ENCODE peak calls at places on chromosomes 7 and 10, in five cellular contexts. One of them, this sample, is unnamed. For H3K9me3 and H3K36me3, the result is how much of the 10 kb centered on the place peaks cover.

GRCh38 chr10:55183993-55184392 is 383.0 kb upstream of the PCDH15 start:
- DNase-seq in ovary: no peak
- DNase-seq in MM.1S: peak
- DNase-seq in esophagus squamous epithelium: no peak
- DNase-seq in CD8-positive, alpha-beta T cell: no peak
- DNase-seq in this sample: no peak

GRCh38 chr10:48306265-48306869 is at the start of gene MAPK8:
- DNase-seq in ovary: peak
- DNase-seq in MM.1S: peak
- DNase-seq in esophagus squamous epithelium: peak
- DNase-seq in CD8-positive, alpha-beta T cell: peak
- DNase-seq in this sample: peak

GRCh38 chr7:24742764-24743163 is 14.5 kb downstream of the GSDME start:
- DNase-seq in ovary: no peak
- DNase-seq in MM.1S: no peak
- DNase-seq in esophagus squamous epithelium: no peak
- DNase-seq in CD8-positive, alpha-beta T cell: no peak
- DNase-seq in this sample: no peak

GRCh38 chr7:129698516-129699418 is 87.2 kb downstream of the NRF1 start:
- DNase-seq in ovary: no peak
- DNase-seq in MM.1S: no peak
- DNase-seq in esophagus squamous epithelium: no peak
- DNase-seq in CD8-positive, alpha-beta T cell: no peak
- DNase-seq in this sample: no peak

GRCh38 chr7:132782777-132783633 is 206.7 kb upstream of the PLXNA4 start:
- DNase-seq in ovary: no peak
- DNase-seq in MM.1S: no peak
- DNase-seq in esophagus squamous epithelium: no peak
- DNase-seq in CD8-positive, alpha-beta T cell: no peak
- DNase-seq in this sample: no peak

GRCh38 chr7:28939844-28940243 is 18.3 kb downstream of the TRIL start:
- DNase-seq in ovary: no peak
- DNase-seq in MM.1S: no peak
- DNase-seq in esophagus squamous epithelium: no peak
- DNase-seq in CD8-positive, alpha-beta T cell: no peak
- DNase-seq in this sample: no peak

GRCh38 chr10:50892467-50892866 is 7.0 kb upstream of the A1CF start:
- DNase-seq in ovary: no peak
- DNase-seq in MM.1S: no peak
- DNase-seq in esophagus squamous epithelium: no peak
- DNase-seq in CD8-positive, alpha-beta T cell: no peak
- DNase-seq in this sample: no peak

GRCh38 chr7:114862406-114862805 is 59.5 kb upstream of the MDFIC start:
- DNase-seq in ovary: no peak
- DNase-seq in MM.1S: no peak
- DNase-seq in esophagus squamous epithelium: no peak
- DNase-seq in CD8-positive, alpha-beta T cell: no peak
- DNase-seq in this sample: no peak

GRCh38 chr7:1290262-1291039 is 57.8 kb downstream of the UNCX start:
- DNase-seq in ovary: no peak
- DNase-seq in MM.1S: no peak
- DNase-seq in esophagus squamous epithelium: no peak
- DNase-seq in CD8-positive, alpha-beta T cell: peak
- DNase-seq in this sample: no peak

GRCh38 chr10:108911814-108912541 is 1011.3 kb downstream of the XPNPEP1 start:
- DNase-seq in ovary: peak
- DNase-seq in MM.1S: no peak
- DNase-seq in esophagus squamous epithelium: no peak
- DNase-seq in CD8-positive, alpha-beta T cell: no peak
- DNase-seq in this sample: no peak

GRCh38 chr7:53292341-53292740 is 256.9 kb downstream of the POM121L12 start:
- DNase-seq in ovary: no peak
- DNase-seq in MM.1S: no peak
- DNase-seq in esophagus squamous epithelium: no peak
- DNase-seq in CD8-positive, alpha-beta T cell: no peak
- DNase-seq in this sample: no peak

GRCh38 chr10:13003004-13003403 is 1.5 kb upstream of the CCDC3 start:
- DNase-seq in ovary: no peak
- DNase-seq in MM.1S: no peak
- DNase-seq in esophagus squamous epithelium: no peak
- DNase-seq in CD8-positive, alpha-beta T cell: no peak
- DNase-seq in this sample: no peak

GRCh38 chr7:67738145-67738544 is 741.5 kb downstream of the TYW1 start:
- DNase-seq in ovary: no peak
- DNase-seq in MM.1S: no peak
- DNase-seq in esophagus squamous epithelium: no peak
- DNase-seq in CD8-positive, alpha-beta T cell: no peak
- DNase-seq in this sample: no peak

GRCh38 chr7:67738958-67739357 is 742.3 kb downstream of the TYW1 start:
- DNase-seq in ovary: peak
- DNase-seq in MM.1S: no peak
- DNase-seq in esophagus squamous epithelium: no peak
- DNase-seq in CD8-positive, alpha-beta T cell: no peak
- DNase-seq in this sample: no peak

DNA sequence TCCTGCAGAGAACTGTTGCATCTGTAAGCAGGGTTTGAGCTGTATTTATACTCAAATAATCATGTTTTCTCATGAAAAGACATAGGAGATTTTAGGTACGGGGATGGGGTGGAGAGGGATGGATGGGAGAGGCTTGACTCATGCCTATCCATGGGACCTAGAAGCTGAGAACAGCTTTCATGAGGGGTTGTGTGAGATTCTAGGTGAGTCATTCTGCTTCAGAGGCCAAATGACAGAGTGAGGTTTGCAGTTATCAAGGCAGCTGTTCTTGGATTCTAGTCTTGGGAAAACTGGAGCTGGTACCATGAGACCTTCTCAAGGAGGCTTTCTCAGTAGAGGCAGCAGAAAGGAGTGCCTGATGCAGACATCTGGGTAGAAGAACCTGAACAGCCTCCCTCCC is 746.9 kb downstream of the TYW1 start:
- DNase-seq in ovary: no peak
- DNase-seq in MM.1S: no peak
- DNase-seq in esophagus squamous epithelium: no peak
- DNase-seq in CD8-positive, alpha-beta T cell: no peak
- DNase-seq in this sample: no peak
- TF ChIP-seq CTCF in ovary: no peak
- TF ChIP-seq CTCF in MM.1S: no peak
- TF ChIP-seq CTCF in esophagus squamous epithelium: no peak
- TF ChIP-seq CTCF in CD8-positive, alpha-beta T cell: no peak
- TF ChIP-seq CTCF in this sample: no peak

DNA sequence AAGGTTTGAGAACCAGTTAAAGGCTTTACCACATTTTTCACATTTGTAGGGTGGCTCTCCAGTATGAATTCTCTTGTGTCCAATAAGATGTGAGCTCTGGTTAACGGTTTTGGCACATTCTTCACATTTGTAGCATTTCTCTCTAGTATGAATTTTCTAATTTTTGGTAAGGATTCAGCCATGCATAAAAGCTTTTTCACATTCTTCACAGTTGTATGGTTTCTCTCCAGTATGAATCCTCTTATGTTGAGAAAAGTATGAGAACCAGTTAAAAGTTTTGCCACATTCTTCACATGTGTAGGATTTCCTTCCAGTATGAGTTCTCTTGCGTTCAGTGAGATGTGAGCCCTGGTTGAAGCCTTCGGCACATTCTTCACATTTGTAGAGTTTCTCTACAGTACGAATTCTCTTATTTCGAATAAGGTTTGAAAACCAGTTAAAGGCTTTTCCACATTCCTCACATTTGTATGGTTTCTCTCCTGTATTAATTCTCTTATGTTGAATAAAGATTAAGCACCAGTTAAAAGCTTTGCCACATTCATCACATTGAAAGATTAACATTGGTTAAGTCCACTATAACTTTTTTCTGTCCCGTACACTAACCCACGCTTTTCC is 33.2 kb upstream of the ZNF479 start:
- DNase-seq in ovary: no peak
- DNase-seq in MM.1S: no peak
- DNase-seq in esophagus squamous epithelium: no peak
- DNase-seq in CD8-positive, alpha-beta T cell: no peak
- DNase-seq in this sample: no peak
- H3K9me3 ChIP-seq in ovary: under half
- H3K9me3 ChIP-seq in MM.1S: under half
- H3K9me3 ChIP-seq in esophagus squamous epithelium: under half
- H3K9me3 ChIP-seq in CD8-positive, alpha-beta T cell: under half
- H3K9me3 ChIP-seq in this sample: under half

GRCh38 chr10:5929442-5929841 is 39.4 kb downstream of the FBH1 start:
- DNase-seq in ovary: no peak
- DNase-seq in MM.1S: no peak
- DNase-seq in esophagus squamous epithelium: no peak
- DNase-seq in CD8-positive, alpha-beta T cell: no peak
- DNase-seq in this sample: no peak
- H3K36me3 ChIP-seq in ovary: under half
- H3K36me3 ChIP-seq in MM.1S: under half
- H3K36me3 ChIP-seq in esophagus squamous epithelium: under half
- H3K36me3 ChIP-seq in CD8-positive, alpha-beta T cell: half or more
- H3K36me3 ChIP-seq in this sample: under half

GRCh38 chr10:127303746-127304145 is 107.4 kb upstream of the INSYN2A start:
- DNase-seq in ovary: no peak
- DNase-seq in MM.1S: no peak
- DNase-seq in esophagus squamous epithelium: no peak
- DNase-seq in CD8-positive, alpha-beta T cell: no peak
- DNase-seq in this sample: no peak
- TF ChIP-seq CTCF in ovary: no peak
- TF ChIP-seq CTCF in MM.1S: no peak
- TF ChIP-seq CTCF in esophagus squamous epithelium: no peak
- TF ChIP-seq CTCF in CD8-positive, alpha-beta T cell: no peak
- TF ChIP-seq CTCF in this sample: no peak

GRCh38 chr7:128262273-128263028 is 21.4 kb downstream of the LEP start:
- DNase-seq in ovary: no peak
- DNase-seq in MM.1S: no peak
- DNase-seq in esophagus squamous epithelium: no peak
- DNase-seq in CD8-positive, alpha-beta T cell: no peak
- DNase-seq in this sample: no peak

GRCh38 chr7:128257458-128257857 is 16.4 kb downstream of the LEP start:
- DNase-seq in ovary: no peak
- DNase-seq in MM.1S: no peak
- DNase-seq in esophagus squamous epithelium: no peak
- DNase-seq in CD8-positive, alpha-beta T cell: no peak
- DNase-seq in this sample: no peak

GRCh38 chr7:128263420-128263819 is 22.3 kb downstream of the LEP start:
- DNase-seq in ovary: no peak
- DNase-seq in MM.1S: no peak
- DNase-seq in esophagus squamous epithelium: no peak
- DNase-seq in CD8-positive, alpha-beta T cell: no peak
- DNase-seq in this sample: no peak

GRCh38 chr7:128260069-128260468 is 19.0 kb downstream of the LEP start:
- DNase-seq in ovary: no peak
- DNase-seq in MM.1S: no peak
- DNase-seq in esophagus squamous epithelium: no peak
- DNase-seq in CD8-positive, alpha-beta T cell: no peak
- DNase-seq in this sample: peak

DNA sequence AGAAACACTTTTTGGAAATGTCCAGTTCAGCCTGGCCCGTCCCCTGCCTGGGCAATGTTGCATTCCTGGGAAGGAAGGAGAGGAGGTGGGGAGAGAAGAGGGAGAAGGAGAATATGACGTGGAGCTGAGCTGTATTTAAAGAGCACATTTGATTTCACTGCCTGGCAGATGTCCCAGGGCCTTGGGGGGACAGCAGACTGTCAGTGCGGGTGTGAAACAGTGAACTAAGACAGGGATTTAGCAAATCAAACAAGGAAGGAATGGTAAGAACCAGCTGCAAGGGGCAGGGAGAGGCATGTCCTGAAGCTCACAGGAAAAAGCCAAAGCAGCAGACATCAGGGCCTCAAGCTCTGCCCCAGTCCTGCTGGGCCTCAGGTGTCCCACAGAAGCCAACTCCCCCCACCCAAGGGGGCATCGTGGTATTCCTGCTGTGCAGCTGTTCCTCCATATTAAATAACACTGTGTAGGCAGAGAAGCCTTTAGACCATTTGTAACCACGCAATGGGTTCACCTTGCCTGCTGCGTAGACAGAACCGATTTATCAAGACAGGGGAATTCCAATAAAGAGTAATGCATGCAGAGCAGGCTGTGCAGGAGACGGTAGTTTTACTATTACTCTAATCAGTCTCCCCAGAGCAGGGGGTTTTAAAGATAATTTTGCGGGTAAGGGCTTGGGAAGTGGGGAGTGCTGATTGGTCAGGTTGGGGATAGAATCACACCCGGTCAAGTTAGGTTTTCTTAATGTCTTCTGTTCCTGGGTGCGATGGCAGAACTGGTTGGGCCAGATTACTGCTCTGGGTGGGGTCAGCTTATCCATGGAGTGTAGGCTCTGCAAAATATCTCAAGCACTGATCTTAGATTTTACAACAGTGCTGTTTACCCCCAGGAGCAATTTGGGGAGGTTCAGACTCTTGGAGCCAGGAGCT is 18.3 kb downstream of the LEP start:
- DNase-seq in ovary: no peak
- DNase-seq in MM.1S: no peak
- DNase-seq in esophagus squamous epithelium: no peak
- DNase-seq in CD8-positive, alpha-beta T cell: no peak
- DNase-seq in this sample: peak
- H3K9me3 ChIP-seq in ovary: under half
- H3K9me3 ChIP-seq in MM.1S: under half
- H3K9me3 ChIP-seq in esophagus squamous epithelium: under half
- H3K9me3 ChIP-seq in CD8-positive, alpha-beta T cell: under half
- H3K9me3 ChIP-seq in this sample: under half

GRCh38 chr7:92044148-92044547 is 90.1 kb downstream of the CYP51A1 start:
- DNase-seq in ovary: no peak
- DNase-seq in MM.1S: no peak
- DNase-seq in esophagus squamous epithelium: no peak
- DNase-seq in CD8-positive, alpha-beta T cell: no peak
- DNase-seq in this sample: no peak

GRCh38 chr7:92043098-92043497 is 91.2 kb downstream of the CYP51A1 start:
- DNase-seq in ovary: no peak
- DNase-seq in MM.1S: no peak
- DNase-seq in esophagus squamous epithelium: no peak
- DNase-seq in CD8-positive, alpha-beta T cell: no peak
- DNase-seq in this sample: no peak

GRCh38 chr7:92044940-92045339 is 89.3 kb downstream of the CYP51A1 start:
- DNase-seq in ovary: no peak
- DNase-seq in MM.1S: no peak
- DNase-seq in esophagus squamous epithelium: no peak
- DNase-seq in CD8-positive, alpha-beta T cell: no peak
- DNase-seq in this sample: no peak

GRCh38 chr7:92042056-92042737 is 92.1 kb downstream of the CYP51A1 start:
- DNase-seq in ovary: no peak
- DNase-seq in MM.1S: no peak
- DNase-seq in esophagus squamous epithelium: no peak
- DNase-seq in CD8-positive, alpha-beta T cell: no peak
- DNase-seq in this sample: peak

GRCh38 chr7:92043637-92044036 is 90.6 kb downstream of the CYP51A1 start:
- DNase-seq in ovary: no peak
- DNase-seq in MM.1S: no peak
- DNase-seq in esophagus squamous epithelium: no peak
- DNase-seq in CD8-positive, alpha-beta T cell: no peak
- DNase-seq in this sample: no peak
- H3K36me3 ChIP-seq in ovary: under half
- H3K36me3 ChIP-seq in MM.1S: under half
- H3K36me3 ChIP-seq in esophagus squamous epithelium: under half
- H3K36me3 ChIP-seq in CD8-positive, alpha-beta T cell: under half
- H3K36me3 ChIP-seq in this sample: under half

DNA sequence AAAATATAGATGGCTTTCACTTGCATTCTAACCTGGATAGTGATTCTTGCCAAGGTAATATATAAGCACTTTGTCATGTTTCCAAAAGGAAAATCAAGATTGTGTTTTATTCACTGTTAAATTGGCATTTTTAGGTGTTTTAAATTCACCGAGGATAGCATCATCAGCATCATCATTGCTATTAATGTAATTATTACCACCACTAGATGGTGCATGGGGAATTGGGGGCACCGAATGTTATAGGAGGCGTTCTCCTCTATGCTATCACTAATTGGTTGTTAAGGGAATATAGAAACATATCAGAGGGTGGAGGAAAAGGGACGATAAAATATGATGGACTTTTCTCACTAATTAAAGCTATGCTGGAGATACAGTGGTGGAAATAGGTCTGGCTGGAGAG is 95.5 kb downstream of the CELF2 start:
- DNase-seq in ovary: no peak
- DNase-seq in MM.1S: no peak
- DNase-seq in esophagus squamous epithelium: no peak
- DNase-seq in CD8-positive, alpha-beta T cell: peak
- DNase-seq in this sample: no peak
- TF ChIP-seq CTCF in ovary: no peak
- TF ChIP-seq CTCF in MM.1S: peak
- TF ChIP-seq CTCF in esophagus squamous epithelium: peak
- TF ChIP-seq CTCF in CD8-positive, alpha-beta T cell: peak
- TF ChIP-seq CTCF in this sample: peak

This sample was measured in Caco-2.